ENCODE peak calls at places on chromosome 14, in nine cellular contexts. Z is NCI-H510A treated with DMSO at 0.1 percent for 48 hours; H is mesendoderm; L is iris pigment epithelial cell; E is activated naive CD4-positive, alpha-beta T cell treated with Interleukin-2 at 50 U/mL for 16 hours; Q is CD8-positive, alpha-beta memory T cell; D is EL; S is GM13976; V is aorta. U is an unnamed sample.

GRCh38 chr14:93946104-93946503 is 19.0 kb downstream of the FAM181A start:
- DNase-seq in Z (no peak), H (peak), L (peak), E (no peak), Q (no peak), D (peak), S (no peak), V (no peak), U (no peak)

GRCh38 chr14:96824283-96824682 is 27.1 kb downstream of the VRK1 start:
- DNase-seq in Z (no peak), H (no peak), L (peak), E (no peak), Q (no peak), D (peak), S (no peak), V (no peak), U (no peak)

GRCh38 chr14:73753043-73753886 is 39.1 kb upstream of the PNMA1 start:
- DNase-seq in Z (no peak), H (peak), L (no peak), E (no peak), Q (peak), D (peak), S (no peak), V (peak), U (peak)

GRCh38 chr14:103530390-103530789 is 1.4 kb downstream of the TRMT61A start:
- DNase-seq in Z (no peak), H (peak), L (no peak), E (no peak), Q (no peak), D (no peak), S (no peak), V (no peak), U (no peak)

GRCh38 chr14:66709292-66709691 is 201.3 kb downstream of the GPHN start:
- DNase-seq in Z (no peak), H (no peak), L (peak), E (no peak), Q (no peak), D (peak), S (no peak), V (no peak), U (no peak)

GRCh38 chr14:69877492-69877891 is 1.7 kb upstream of the SMOC1 start:
- DNase-seq in Z (peak), H (peak), L (peak), E (no peak), Q (no peak), D (peak), S (peak), V (no peak), U (no peak)

GRCh38 chr14:40652089-40652691 is 954.5 kb upstream of the LRFN5 start:
- DNase-seq in Z (no peak), H (no peak), L (no peak), E (no peak), Q (no peak), D (no peak), S (no peak), V (no peak), U (no peak)

GRCh38 chr14:20469890-20470858 is 968 bp downstream of the PNP start:
- DNase-seq in Z (peak), H (peak), L (peak), E (peak), Q (peak), D (peak), S (peak), V (no peak), U (no peak)

U was measured in upper lobe of right lung.